ENCODE peak calls at places on chromosome 20, in nine cellular contexts. D is IMR-90, K is NB4, P is breast epithelium, W is transverse colon, J is prostate gland, R is lower leg skin, I is uterus, L is endothelial cell of umbilical vein. Q is an unnamed sample.

GRCh38 chr20:1377984-1378742 is 14.7 kb downstream of the FKBP1A start:
- DNase-seq in D (peak), K (no peak), P (no peak), W (no peak), J (no peak), R (no peak), I (no peak), L (peak), Q (no peak)

GRCh38 chr20:5480824-5481600 is 164.3 kb upstream of the PROKR2 start:
- DNase-seq in D (no peak), K (no peak), P (no peak), W (peak), J (no peak), R (no peak), I (no peak), L (no peak), Q (no peak)

GRCh38 chr20:32877507-32877906 is 18.8 kb downstream of the EFCAB8 start:
- DNase-seq in D (peak), K (no peak), P (no peak), W (no peak), J (no peak), R (no peak), I (no peak), L (peak), Q (no peak)

GRCh38 chr20:2840967-2841531 is 504 bp downstream of the VPS16 start:
- DNase-seq in D (peak), K (peak), P (no peak), W (peak), J (peak), R (peak), I (peak), L (peak), Q (no peak)

GRCh38 chr20:51306081-51306480 is 236.4 kb downstream of the NFATC2 start:
- DNase-seq in D (no peak), K (no peak), P (no peak), W (no peak), J (no peak), R (no peak), I (no peak), L (no peak), Q (no peak)

GRCh38 chr20:50521221-50521642 is 11.0 kb downstream of the PTPN1 start:
- DNase-seq in D (no peak), K (no peak), P (no peak), W (no peak), J (no peak), R (no peak), I (no peak), L (no peak), Q (no peak)

GRCh38 chr20:51422912-51423667 is 119.4 kb downstream of the NFATC2 start:
- DNase-seq in D (no peak), K (no peak), P (no peak), W (no peak), J (no peak), R (no peak), I (no peak), L (no peak), Q (no peak)

GRCh38 chr20:46464451-46464850 is 48.9 kb downstream of the ZNF334 start:
- DNase-seq in D (no peak), K (no peak), P (no peak), W (no peak), J (no peak), R (no peak), I (no peak), L (no peak), Q (no peak)

GRCh38 chr20:63778034-63778752 is 38.6 kb downstream of the SLC2A4RG start:
- DNase-seq in D (no peak), K (no peak), P (no peak), W (no peak), J (no peak), R (no peak), I (no peak), L (no peak), Q (no peak)

GRCh38 chr20:2559641-2560040 is 23.3 kb downstream of the TMC2 start:
- DNase-seq in D (no peak), K (no peak), P (no peak), W (no peak), J (no peak), R (no peak), I (no peak), L (no peak), Q (no peak)

GRCh38 chr20:444862-445426 is 17.4 kb downstream of the TBC1D20 start:
- DNase-seq in D (peak), K (no peak), P (no peak), W (no peak), J (no peak), R (no peak), I (no peak), L (peak), Q (no peak)

GRCh38 chr20:32429745-32430360 is 71.7 kb downstream of the ASXL1 start:
- DNase-seq in D (no peak), K (no peak), P (no peak), W (no peak), J (no peak), R (peak), I (no peak), L (no peak), Q (no peak)

GRCh38 chr20:63064310-63064709 is 57.5 kb upstream of the BHLHE23 start:
- DNase-seq in D (no peak), K (no peak), P (peak), W (no peak), J (no peak), R (peak), I (no peak), L (no peak), Q (no peak)

GRCh38 chr20:49999329-49999728 is 16.5 kb downstream of the SNAI1 start:
- DNase-seq in D (no peak), K (peak), P (no peak), W (no peak), J (no peak), R (no peak), I (no peak), L (no peak), Q (no peak)

GRCh38 chr20:51542033-51542893 is at the start of gene NFATC2:
- DNase-seq in D (no peak), K (peak), P (no peak), W (peak), J (no peak), R (no peak), I (no peak), L (peak), Q (no peak)

GRCh38 chr20:63826753-63827152 is 4.3 kb downstream of the ZBTB46 start:
- DNase-seq in D (peak), K (peak), P (no peak), W (no peak), J (no peak), R (no peak), I (no peak), L (no peak), Q (no peak)

GRCh38 chr20:21433329-21433890 is 36.1 kb upstream of the NKX2-4 start:
- DNase-seq in D (peak), K (no peak), P (no peak), W (no peak), J (no peak), R (no peak), I (no peak), L (peak), Q (no peak)

GRCh38 chr20:31537116-31537858 is 23.0 kb downstream of the HM13 start:
- DNase-seq in D (no peak), K (no peak), P (no peak), W (no peak), J (no peak), R (no peak), I (no peak), L (no peak), Q (no peak)

GRCh38 chr20:40657526-40657925 is 31.5 kb downstream of the MAFB start:
- DNase-seq in D (no peak), K (no peak), P (no peak), W (no peak), J (no peak), R (no peak), I (no peak), L (no peak), Q (no peak)

GRCh38 chr20:39083781-39084180 is 121.6 kb downstream of the DHX35 start:
- DNase-seq in D (no peak), K (no peak), P (no peak), W (no peak), J (no peak), R (no peak), I (no peak), L (no peak), Q (no peak)

DNA sequence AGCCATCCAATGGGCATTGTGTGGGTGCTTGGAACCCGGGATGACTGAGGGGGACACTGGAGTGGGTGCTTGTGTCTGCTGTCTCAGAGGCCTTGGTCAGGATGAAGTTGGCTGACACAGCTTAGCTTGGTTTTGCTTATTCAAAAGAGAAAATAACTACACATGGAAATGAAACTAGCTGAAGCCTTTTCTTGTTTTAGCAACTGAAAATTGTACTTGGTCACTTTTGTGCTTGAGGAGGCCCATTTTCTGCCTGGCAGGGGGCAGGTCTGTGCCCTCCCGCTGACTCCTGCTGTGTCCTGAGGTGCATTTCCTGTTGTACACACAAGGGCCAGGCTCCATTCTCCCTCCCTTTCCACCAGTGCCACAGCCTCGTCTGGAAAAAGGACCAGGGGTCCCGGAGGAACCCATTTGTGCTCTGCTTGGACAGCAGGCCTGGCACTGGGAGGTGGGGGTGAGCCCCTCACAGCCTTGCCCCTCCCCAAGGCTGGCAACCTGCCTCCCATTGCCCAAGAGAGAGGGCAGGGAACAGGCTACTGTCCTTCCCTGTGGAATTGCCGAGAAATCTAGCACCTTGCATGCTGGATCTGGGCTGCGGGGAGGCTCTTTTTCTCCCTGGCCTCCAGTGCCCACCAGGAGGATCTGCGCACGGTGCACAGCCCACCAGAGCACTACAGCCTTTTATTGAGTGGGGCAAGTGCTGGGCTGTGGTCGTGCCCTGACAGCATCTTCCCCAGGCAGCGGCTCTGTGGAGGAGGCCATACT is 49.4 kb downstream of the PYGB start:
- DNase-seq in D (no peak), K (no peak), P (no peak), W (peak), J (no peak), R (no peak), I (no peak), L (no peak), Q (no peak)
- TF ChIP-seq POLR2A in D (no peak), K (no peak), P (no peak), W (no peak), J (no peak), R (no peak), I (no peak), L (no peak), Q (no peak)

GRCh38 chr20:53623454-53624206 is 30.0 kb upstream of the ZNF217 start:
- DNase-seq in D (peak), K (peak), P (peak), W (peak), J (peak), R (peak), I (peak), L (peak), Q (no peak)
- TF ChIP-seq POLR2A in D (peak), K (peak), P (peak), W (no peak), J (no peak), R (no peak), I (peak), L (no peak), Q (no peak)

DNA sequence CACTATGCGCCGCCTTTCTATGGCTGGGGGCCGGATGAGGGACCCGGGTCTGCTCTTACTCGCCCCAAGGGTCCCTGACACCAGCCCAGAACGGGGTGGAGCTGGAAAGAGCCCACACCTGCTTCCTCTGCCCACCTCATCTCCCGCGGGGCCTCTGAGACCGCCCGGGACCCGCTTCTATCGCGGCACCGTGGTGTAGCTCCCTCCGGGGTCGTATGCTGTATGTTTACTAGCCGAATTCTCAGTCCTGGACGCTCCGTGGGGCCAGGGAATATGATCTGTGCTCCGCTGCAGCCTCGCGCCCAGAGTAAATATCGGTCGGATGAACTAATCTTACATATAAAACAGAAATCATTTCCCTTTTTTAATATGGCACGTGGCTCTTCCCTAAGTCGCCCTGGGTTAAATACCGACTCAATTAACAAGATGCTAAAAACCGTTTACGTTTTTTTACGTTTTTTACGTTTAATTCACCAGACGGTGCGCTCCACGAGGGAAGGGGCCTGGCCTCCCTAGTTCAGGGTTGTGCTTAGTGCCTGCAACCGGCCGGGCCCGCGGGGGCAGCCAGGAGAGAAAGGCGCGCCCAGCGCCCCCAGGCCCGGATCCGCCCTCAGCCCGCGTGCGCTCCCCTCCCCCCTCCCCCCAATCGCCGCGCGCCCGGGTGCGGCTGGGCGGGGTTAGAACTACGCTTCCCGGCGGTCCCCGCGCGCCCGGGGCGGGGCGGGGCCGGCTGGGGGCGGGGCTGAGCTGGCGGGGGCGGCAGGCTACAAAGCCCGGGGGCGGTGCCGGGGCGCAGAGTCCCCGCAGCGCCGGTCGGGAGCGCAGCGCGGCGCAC is at the start of gene RBM38:
- DNase-seq in D (peak), K (peak), P (no peak), W (peak), J (no peak), R (no peak), I (peak), L (peak), Q (no peak)
- TF ChIP-seq POLR2A in D (no peak), K (peak), P (no peak), W (no peak), J (no peak), R (no peak), I (peak), L (no peak), Q (no peak)

GRCh38 chr20:48724891-48725588 is 102.8 kb downstream of the PREX1 start:
- DNase-seq in D (no peak), K (no peak), P (no peak), W (no peak), J (no peak), R (no peak), I (no peak), L (no peak), Q (no peak)
- TF ChIP-seq POLR2A in D (no peak), K (no peak), P (no peak), W (no peak), J (no peak), R (no peak), I (no peak), L (no peak), Q (no peak)

DNA sequence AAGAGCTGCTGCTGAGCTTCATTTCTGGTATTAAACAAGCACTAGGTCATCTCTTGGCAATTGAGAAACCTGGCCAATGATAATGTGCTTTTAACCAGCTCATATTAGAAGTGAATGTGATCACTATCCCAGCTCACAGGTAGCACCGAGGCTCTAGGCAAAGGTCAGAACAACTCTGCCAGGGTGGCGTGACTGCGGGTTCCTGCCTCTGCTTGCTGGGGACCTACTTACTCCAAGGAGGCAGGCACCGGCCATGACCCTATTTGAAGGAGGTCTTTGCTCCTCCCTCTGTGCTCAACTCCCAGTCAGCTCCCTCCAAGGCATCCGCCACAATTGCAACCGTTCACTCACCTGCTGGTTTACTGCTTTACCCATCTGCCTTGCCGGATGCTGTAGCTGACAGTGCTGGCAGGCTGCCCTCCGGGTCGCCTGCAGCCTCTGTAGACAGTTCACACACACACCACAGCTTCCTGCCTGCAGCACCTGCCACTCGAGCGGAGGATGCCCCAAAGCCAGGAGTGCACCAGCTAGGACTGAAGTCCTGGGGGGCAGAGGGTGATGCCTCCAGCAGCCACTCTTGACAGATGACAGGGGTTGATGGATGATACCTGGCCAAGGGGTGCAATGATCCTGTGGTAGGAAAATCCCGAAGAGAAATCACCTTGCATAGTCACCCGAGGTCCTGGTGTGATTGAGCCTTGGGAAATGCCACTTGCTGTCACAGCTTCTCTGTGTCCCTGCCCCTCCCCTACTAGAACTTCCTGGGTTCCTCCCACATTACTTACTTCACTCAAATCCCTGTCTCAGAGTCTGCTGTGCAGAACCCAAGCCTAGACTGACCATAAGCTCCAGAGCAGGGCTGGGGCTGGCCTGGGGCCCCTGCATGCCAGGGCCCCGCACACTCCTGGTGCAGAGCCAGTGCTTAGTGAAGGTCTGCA is 8.8 kb upstream of the VSX1 start:
- DNase-seq in D (no peak), K (no peak), P (no peak), W (peak), J (no peak), R (no peak), I (no peak), L (no peak), Q (no peak)
- TF ChIP-seq POLR2A in D (no peak), K (no peak), P (no peak), W (no peak), J (no peak), R (no peak), I (no peak), L (no peak), Q (no peak)

DNA sequence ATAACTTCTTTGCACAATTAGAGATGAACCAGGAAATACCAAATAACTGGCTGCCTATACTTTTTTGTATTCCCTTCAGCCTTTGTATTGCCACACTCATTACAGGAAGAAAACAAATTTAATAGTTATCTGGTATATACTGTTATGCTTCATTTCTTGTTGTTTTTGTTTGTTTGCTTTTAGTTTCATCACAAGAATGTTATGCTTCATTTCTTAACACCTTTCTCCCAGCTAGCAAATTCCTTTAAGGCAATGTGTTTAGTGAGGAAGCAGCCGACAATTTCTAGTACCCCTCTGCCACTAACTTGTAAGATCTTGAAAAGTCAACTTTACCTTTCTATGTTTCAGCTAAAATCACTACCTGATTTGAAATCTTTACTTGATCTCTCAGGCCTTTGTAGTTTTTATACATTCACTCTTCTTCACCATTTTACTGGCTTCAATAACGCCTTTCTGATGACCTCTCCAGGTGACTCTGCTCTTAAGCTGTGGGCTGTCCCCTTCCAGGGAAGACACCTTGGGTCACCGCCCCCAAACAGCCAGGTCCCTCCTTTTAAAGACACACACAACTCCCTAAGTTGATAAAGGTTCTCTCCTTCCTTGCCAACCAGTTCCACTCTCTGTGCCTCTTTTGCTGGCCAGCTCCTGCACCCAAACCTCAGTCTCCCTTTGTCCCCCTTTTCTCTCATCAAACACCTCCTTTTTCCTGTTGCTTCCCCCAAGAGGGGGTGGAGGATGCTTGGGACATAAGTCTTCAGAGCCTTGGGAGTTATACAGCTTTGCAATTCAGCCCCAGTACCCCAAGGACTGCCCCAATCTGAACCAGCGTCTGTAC is 1.2 kb downstream of the NCOA6 start:
- DNase-seq in D (peak), K (peak), P (peak), W (peak), J (peak), R (peak), I (peak), L (peak), Q (no peak)
- TF ChIP-seq POLR2A in D (no peak), K (no peak), P (peak), W (peak), J (peak), R (no peak), I (no peak), L (no peak), Q (no peak)

Q was measured in esophagus squamous epithelium.